ENCODE peak calls at places on chromosomes 3 and 15, in ten cellular contexts. One of them, this sample, is unnamed.

GRCh38 chr3:63015614-63016016 is 140.4 kb upstream of the CADPS start:
- DNase-seq in amniotic epithelial cell: no peak
- DNase-seq in dermis blood vessel endothelial cell: no peak
- DNase-seq in skeletal muscle cell: no peak
- DNase-seq in iris pigment epithelial cell: no peak
- DNase-seq in fibroblast of mammary gland: no peak
- DNase-seq in Right ventricle myocardium superior: no peak
- DNase-seq in stimulated activated CD4-positive, alpha-beta T cell treated with anti-CD3 and anti-CD28 coated beads, TNF-alpha, amount 100 ng/mL, for 1 hour: no peak
- DNase-seq in HEK293T: no peak
- DNase-seq in mesendoderm: peak
- DNase-seq in this sample: no peak

GRCh38 chr3:42701371-42702065 is 1.1 kb downstream of the HHATL start:
- DNase-seq in amniotic epithelial cell: peak
- DNase-seq in mesendoderm: peak
- DNase-seq in iris pigment epithelial cell: peak
- DNase-seq in fibroblast of mammary gland: no peak
- DNase-seq in stimulated activated CD4-positive, alpha-beta T cell treated with anti-CD3 and anti-CD28 coated beads, TNF-alpha, amount 100 ng/mL, for 1 hour: peak
- DNase-seq in skeletal muscle cell: no peak
- DNase-seq in dermis blood vessel endothelial cell: peak
- DNase-seq in HEK293T: peak
- DNase-seq in Right ventricle myocardium superior: peak
- DNase-seq in this sample: peak

GRCh38 chr15:64443747-64444621 is 16.4 kb upstream of the ZNF609 start:
- DNase-seq in dermis blood vessel endothelial cell: peak
- DNase-seq in Right ventricle myocardium superior: no peak
- DNase-seq in mesendoderm: no peak
- DNase-seq in amniotic epithelial cell: peak
- DNase-seq in fibroblast of mammary gland: peak
- DNase-seq in skeletal muscle cell: peak
- DNase-seq in HEK293T: no peak
- DNase-seq in iris pigment epithelial cell: peak
- DNase-seq in stimulated activated CD4-positive, alpha-beta T cell treated with anti-CD3 and anti-CD28 coated beads, TNF-alpha, amount 100 ng/mL, for 1 hour: no peak
- DNase-seq in this sample: peak

GRCh38 chr15:74958320-74958907 is 1.8 kb upstream of the RPP25 start:
- DNase-seq in dermis blood vessel endothelial cell: peak
- DNase-seq in iris pigment epithelial cell: no peak
- DNase-seq in amniotic epithelial cell: no peak
- DNase-seq in HEK293T: no peak
- DNase-seq in fibroblast of mammary gland: peak
- DNase-seq in stimulated activated CD4-positive, alpha-beta T cell treated with anti-CD3 and anti-CD28 coated beads, TNF-alpha, amount 100 ng/mL, for 1 hour: no peak
- DNase-seq in Right ventricle myocardium superior: peak
- DNase-seq in skeletal muscle cell: no peak
- DNase-seq in mesendoderm: peak
- DNase-seq in this sample: no peak

GRCh38 chr15:56987286-56987685 is 68.8 kb downstream of the TCF12 start:
- DNase-seq in HEK293T: no peak
- DNase-seq in amniotic epithelial cell: no peak
- DNase-seq in stimulated activated CD4-positive, alpha-beta T cell treated with anti-CD3 and anti-CD28 coated beads, TNF-alpha, amount 100 ng/mL, for 1 hour: no peak
- DNase-seq in skeletal muscle cell: no peak
- DNase-seq in mesendoderm: no peak
- DNase-seq in fibroblast of mammary gland: no peak
- DNase-seq in iris pigment epithelial cell: no peak
- DNase-seq in dermis blood vessel endothelial cell: no peak
- DNase-seq in Right ventricle myocardium superior: no peak
- DNase-seq in this sample: no peak

GRCh38 chr3:126945171-126945721 is 37.7 kb upstream of the PLXNA1 start:
- DNase-seq in HEK293T: no peak
- DNase-seq in dermis blood vessel endothelial cell: no peak
- DNase-seq in iris pigment epithelial cell: no peak
- DNase-seq in stimulated activated CD4-positive, alpha-beta T cell treated with anti-CD3 and anti-CD28 coated beads, TNF-alpha, amount 100 ng/mL, for 1 hour: no peak
- DNase-seq in amniotic epithelial cell: no peak
- DNase-seq in mesendoderm: peak
- DNase-seq in fibroblast of mammary gland: no peak
- DNase-seq in skeletal muscle cell: no peak
- DNase-seq in Right ventricle myocardium superior: no peak
- DNase-seq in this sample: no peak

GRCh38 chr15:60421544-60421943 is 23.8 kb upstream of the ANXA2 start:
- DNase-seq in mesendoderm: no peak
- DNase-seq in fibroblast of mammary gland: peak
- DNase-seq in iris pigment epithelial cell: peak
- DNase-seq in stimulated activated CD4-positive, alpha-beta T cell treated with anti-CD3 and anti-CD28 coated beads, TNF-alpha, amount 100 ng/mL, for 1 hour: no peak
- DNase-seq in dermis blood vessel endothelial cell: peak
- DNase-seq in HEK293T: no peak
- DNase-seq in amniotic epithelial cell: peak
- DNase-seq in Right ventricle myocardium superior: no peak
- DNase-seq in skeletal muscle cell: peak
- DNase-seq in this sample: peak

GRCh38 chr3:45154641-45155147 is 8.5 kb upstream of the CDCP1 start:
- DNase-seq in Right ventricle myocardium superior: no peak
- DNase-seq in HEK293T: no peak
- DNase-seq in mesendoderm: no peak
- DNase-seq in iris pigment epithelial cell: peak
- DNase-seq in fibroblast of mammary gland: peak
- DNase-seq in skeletal muscle cell: no peak
- DNase-seq in dermis blood vessel endothelial cell: no peak
- DNase-seq in stimulated activated CD4-positive, alpha-beta T cell treated with anti-CD3 and anti-CD28 coated beads, TNF-alpha, amount 100 ng/mL, for 1 hour: no peak
- DNase-seq in amniotic epithelial cell: peak
- DNase-seq in this sample: peak

GRCh38 chr15:25556136-25556535 is 117.3 kb upstream of the UBE3A start:
- DNase-seq in skeletal muscle cell: no peak
- DNase-seq in dermis blood vessel endothelial cell: no peak
- DNase-seq in Right ventricle myocardium superior: no peak
- DNase-seq in HEK293T: no peak
- DNase-seq in mesendoderm: no peak
- DNase-seq in fibroblast of mammary gland: no peak
- DNase-seq in stimulated activated CD4-positive, alpha-beta T cell treated with anti-CD3 and anti-CD28 coated beads, TNF-alpha, amount 100 ng/mL, for 1 hour: no peak
- DNase-seq in iris pigment epithelial cell: no peak
- DNase-seq in amniotic epithelial cell: no peak
- DNase-seq in this sample: no peak

GRCh38 chr3:128496019-128496601 is 3.1 kb upstream of the GATA2 start:
- DNase-seq in HEK293T: no peak
- DNase-seq in iris pigment epithelial cell: no peak
- DNase-seq in fibroblast of mammary gland: no peak
- DNase-seq in Right ventricle myocardium superior: no peak
- DNase-seq in skeletal muscle cell: no peak
- DNase-seq in amniotic epithelial cell: no peak
- DNase-seq in dermis blood vessel endothelial cell: no peak
- DNase-seq in mesendoderm: no peak
- DNase-seq in stimulated activated CD4-positive, alpha-beta T cell treated with anti-CD3 and anti-CD28 coated beads, TNF-alpha, amount 100 ng/mL, for 1 hour: no peak
- DNase-seq in this sample: no peak

GRCh38 chr3:151709847-151710246 is 23.9 kb upstream of the AADACL2 start:
- DNase-seq in fibroblast of mammary gland: peak
- DNase-seq in amniotic epithelial cell: peak
- DNase-seq in dermis blood vessel endothelial cell: no peak
- DNase-seq in stimulated activated CD4-positive, alpha-beta T cell treated with anti-CD3 and anti-CD28 coated beads, TNF-alpha, amount 100 ng/mL, for 1 hour: no peak
- DNase-seq in HEK293T: no peak
- DNase-seq in iris pigment epithelial cell: peak
- DNase-seq in skeletal muscle cell: peak
- DNase-seq in mesendoderm: no peak
- DNase-seq in Right ventricle myocardium superior: no peak
- DNase-seq in this sample: peak

GRCh38 chr15:89785771-89786135 is 9.6 kb downstream of the MESP2 start:
- DNase-seq in mesendoderm: no peak
- DNase-seq in dermis blood vessel endothelial cell: no peak
- DNase-seq in fibroblast of mammary gland: no peak
- DNase-seq in HEK293T: no peak
- DNase-seq in skeletal muscle cell: no peak
- DNase-seq in amniotic epithelial cell: no peak
- DNase-seq in iris pigment epithelial cell: peak
- DNase-seq in Right ventricle myocardium superior: no peak
- DNase-seq in stimulated activated CD4-positive, alpha-beta T cell treated with anti-CD3 and anti-CD28 coated beads, TNF-alpha, amount 100 ng/mL, for 1 hour: no peak
- DNase-seq in this sample: peak

GRCh38 chr15:75229191-75230015 is 27.7 kb downstream of the C15orf39 start:
- DNase-seq in skeletal muscle cell: no peak
- DNase-seq in stimulated activated CD4-positive, alpha-beta T cell treated with anti-CD3 and anti-CD28 coated beads, TNF-alpha, amount 100 ng/mL, for 1 hour: no peak
- DNase-seq in fibroblast of mammary gland: peak
- DNase-seq in dermis blood vessel endothelial cell: no peak
- DNase-seq in HEK293T: no peak
- DNase-seq in mesendoderm: no peak
- DNase-seq in amniotic epithelial cell: peak
- DNase-seq in Right ventricle myocardium superior: no peak
- DNase-seq in iris pigment epithelial cell: no peak
- DNase-seq in this sample: peak

GRCh38 chr3:47803478-47804025 is 614 bp downstream of the DHX30 start:
- DNase-seq in HEK293T: no peak
- DNase-seq in amniotic epithelial cell: no peak
- DNase-seq in iris pigment epithelial cell: no peak
- DNase-seq in mesendoderm: no peak
- DNase-seq in stimulated activated CD4-positive, alpha-beta T cell treated with anti-CD3 and anti-CD28 coated beads, TNF-alpha, amount 100 ng/mL, for 1 hour: no peak
- DNase-seq in skeletal muscle cell: no peak
- DNase-seq in dermis blood vessel endothelial cell: no peak
- DNase-seq in fibroblast of mammary gland: no peak
- DNase-seq in Right ventricle myocardium superior: no peak
- DNase-seq in this sample: peak

GRCh38 chr3:197362086-197362485 is 63.7 kb upstream of the DLG1 start:
- DNase-seq in amniotic epithelial cell: no peak
- DNase-seq in mesendoderm: no peak
- DNase-seq in skeletal muscle cell: peak
- DNase-seq in fibroblast of mammary gland: no peak
- DNase-seq in Right ventricle myocardium superior: no peak
- DNase-seq in iris pigment epithelial cell: no peak
- DNase-seq in dermis blood vessel endothelial cell: peak
- DNase-seq in HEK293T: no peak
- DNase-seq in stimulated activated CD4-positive, alpha-beta T cell treated with anti-CD3 and anti-CD28 coated beads, TNF-alpha, amount 100 ng/mL, for 1 hour: no peak
- DNase-seq in this sample: peak

GRCh38 chr15:90087454-90088154 is 14.7 kb downstream of the IDH2 start:
- DNase-seq in HEK293T: peak
- DNase-seq in fibroblast of mammary gland: peak
- DNase-seq in dermis blood vessel endothelial cell: peak
- DNase-seq in iris pigment epithelial cell: peak
- DNase-seq in amniotic epithelial cell: peak
- DNase-seq in stimulated activated CD4-positive, alpha-beta T cell treated with anti-CD3 and anti-CD28 coated beads, TNF-alpha, amount 100 ng/mL, for 1 hour: no peak
- DNase-seq in skeletal muscle cell: no peak
- DNase-seq in Right ventricle myocardium superior: peak
- DNase-seq in mesendoderm: peak
- DNase-seq in this sample: no peak

GRCh38 chr3:133883657-133884546 is 11.8 kb downstream of the RAB6B start:
- DNase-seq in iris pigment epithelial cell: no peak
- DNase-seq in Right ventricle myocardium superior: no peak
- DNase-seq in fibroblast of mammary gland: no peak
- DNase-seq in dermis blood vessel endothelial cell: no peak
- DNase-seq in skeletal muscle cell: no peak
- DNase-seq in amniotic epithelial cell: no peak
- DNase-seq in mesendoderm: no peak
- DNase-seq in HEK293T: no peak
- DNase-seq in stimulated activated CD4-positive, alpha-beta T cell treated with anti-CD3 and anti-CD28 coated beads, TNF-alpha, amount 100 ng/mL, for 1 hour: no peak
- DNase-seq in this sample: no peak

GRCh38 chr3:119911748-119912147 is 129.8 kb downstream of the NR1I2 start:
- DNase-seq in dermis blood vessel endothelial cell: no peak
- DNase-seq in amniotic epithelial cell: no peak
- DNase-seq in mesendoderm: no peak
- DNase-seq in fibroblast of mammary gland: no peak
- DNase-seq in stimulated activated CD4-positive, alpha-beta T cell treated with anti-CD3 and anti-CD28 coated beads, TNF-alpha, amount 100 ng/mL, for 1 hour: no peak
- DNase-seq in iris pigment epithelial cell: no peak
- DNase-seq in HEK293T: no peak
- DNase-seq in skeletal muscle cell: no peak
- DNase-seq in Right ventricle myocardium superior: no peak
- DNase-seq in this sample: no peak

GRCh38 chr3:156826144-156826895 is at the start of gene LEKR1:
- DNase-seq in iris pigment epithelial cell: peak
- DNase-seq in fibroblast of mammary gland: peak
- DNase-seq in amniotic epithelial cell: peak
- DNase-seq in stimulated activated CD4-positive, alpha-beta T cell treated with anti-CD3 and anti-CD28 coated beads, TNF-alpha, amount 100 ng/mL, for 1 hour: peak
- DNase-seq in mesendoderm: peak
- DNase-seq in dermis blood vessel endothelial cell: peak
- DNase-seq in HEK293T: peak
- DNase-seq in skeletal muscle cell: peak
- DNase-seq in Right ventricle myocardium superior: peak
- DNase-seq in this sample: peak

GRCh38 chr3:154121236-154122095 is at the start of gene ARHGEF26:
- DNase-seq in HEK293T: peak
- DNase-seq in fibroblast of mammary gland: peak
- DNase-seq in iris pigment epithelial cell: peak
- DNase-seq in skeletal muscle cell: no peak
- DNase-seq in dermis blood vessel endothelial cell: peak
- DNase-seq in mesendoderm: peak
- DNase-seq in Right ventricle myocardium superior: peak
- DNase-seq in amniotic epithelial cell: peak
- DNase-seq in stimulated activated CD4-positive, alpha-beta T cell treated with anti-CD3 and anti-CD28 coated beads, TNF-alpha, amount 100 ng/mL, for 1 hour: peak
- DNase-seq in this sample: peak

GRCh38 chr3:155676252-155676981 is 68.5 kb downstream of the PLCH1 start:
- DNase-seq in mesendoderm: peak
- DNase-seq in skeletal muscle cell: no peak
- DNase-seq in amniotic epithelial cell: peak
- DNase-seq in dermis blood vessel endothelial cell: no peak
- DNase-seq in iris pigment epithelial cell: peak
- DNase-seq in stimulated activated CD4-positive, alpha-beta T cell treated with anti-CD3 and anti-CD28 coated beads, TNF-alpha, amount 100 ng/mL, for 1 hour: no peak
- DNase-seq in HEK293T: peak
- DNase-seq in Right ventricle myocardium superior: peak
- DNase-seq in fibroblast of mammary gland: peak
- DNase-seq in this sample: peak

GRCh38 chr3:52892625-52893311 is 4.6 kb downstream of the STIMATE start:
- DNase-seq in skeletal muscle cell: no peak
- DNase-seq in stimulated activated CD4-positive, alpha-beta T cell treated with anti-CD3 and anti-CD28 coated beads, TNF-alpha, amount 100 ng/mL, for 1 hour: no peak
- DNase-seq in amniotic epithelial cell: peak
- DNase-seq in iris pigment epithelial cell: peak
- DNase-seq in Right ventricle myocardium superior: no peak
- DNase-seq in mesendoderm: peak
- DNase-seq in fibroblast of mammary gland: peak
- DNase-seq in HEK293T: no peak
- DNase-seq in dermis blood vessel endothelial cell: peak
- DNase-seq in this sample: peak

GRCh38 chr3:118540826-118541225 is 493.8 kb downstream of the IGSF11 start:
- DNase-seq in Right ventricle myocardium superior: no peak
- DNase-seq in dermis blood vessel endothelial cell: no peak
- DNase-seq in stimulated activated CD4-positive, alpha-beta T cell treated with anti-CD3 and anti-CD28 coated beads, TNF-alpha, amount 100 ng/mL, for 1 hour: no peak
- DNase-seq in fibroblast of mammary gland: no peak
- DNase-seq in amniotic epithelial cell: no peak
- DNase-seq in iris pigment epithelial cell: no peak
- DNase-seq in skeletal muscle cell: no peak
- DNase-seq in mesendoderm: no peak
- DNase-seq in HEK293T: no peak
- DNase-seq in this sample: no peak

GRCh38 chr15:73921257-73921890 is 4.9 kb upstream of the LOXL1 start:
- DNase-seq in dermis blood vessel endothelial cell: no peak
- DNase-seq in mesendoderm: no peak
- DNase-seq in amniotic epithelial cell: no peak
- DNase-seq in stimulated activated CD4-positive, alpha-beta T cell treated with anti-CD3 and anti-CD28 coated beads, TNF-alpha, amount 100 ng/mL, for 1 hour: no peak
- DNase-seq in HEK293T: no peak
- DNase-seq in Right ventricle myocardium superior: peak
- DNase-seq in skeletal muscle cell: no peak
- DNase-seq in iris pigment epithelial cell: no peak
- DNase-seq in fibroblast of mammary gland: no peak
- DNase-seq in this sample: no peak

GRCh38 chr3:30285188-30286006 is 321.0 kb upstream of the TGFBR2 start:
- DNase-seq in stimulated activated CD4-positive, alpha-beta T cell treated with anti-CD3 and anti-CD28 coated beads, TNF-alpha, amount 100 ng/mL, for 1 hour: no peak
- DNase-seq in fibroblast of mammary gland: no peak
- DNase-seq in skeletal muscle cell: no peak
- DNase-seq in Right ventricle myocardium superior: no peak
- DNase-seq in mesendoderm: no peak
- DNase-seq in HEK293T: no peak
- DNase-seq in amniotic epithelial cell: no peak
- DNase-seq in iris pigment epithelial cell: no peak
- DNase-seq in dermis blood vessel endothelial cell: peak
- DNase-seq in this sample: no peak

GRCh38 chr15:91566116-91566515 is 287.4 kb upstream of the SLCO3A1 start:
- DNase-seq in Right ventricle myocardium superior: no peak
- DNase-seq in dermis blood vessel endothelial cell: no peak
- DNase-seq in amniotic epithelial cell: no peak
- DNase-seq in fibroblast of mammary gland: no peak
- DNase-seq in skeletal muscle cell: no peak
- DNase-seq in stimulated activated CD4-positive, alpha-beta T cell treated with anti-CD3 and anti-CD28 coated beads, TNF-alpha, amount 100 ng/mL, for 1 hour: no peak
- DNase-seq in HEK293T: no peak
- DNase-seq in iris pigment epithelial cell: no peak
- DNase-seq in mesendoderm: no peak
- DNase-seq in this sample: no peak

GRCh38 chr15:37582852-37583251 is 351.6 kb upstream of the TMCO5A start:
- DNase-seq in fibroblast of mammary gland: no peak
- DNase-seq in dermis blood vessel endothelial cell: no peak
- DNase-seq in Right ventricle myocardium superior: peak
- DNase-seq in HEK293T: no peak
- DNase-seq in iris pigment epithelial cell: no peak
- DNase-seq in stimulated activated CD4-positive, alpha-beta T cell treated with anti-CD3 and anti-CD28 coated beads, TNF-alpha, amount 100 ng/mL, for 1 hour: no peak
- DNase-seq in amniotic epithelial cell: no peak
- DNase-seq in mesendoderm: no peak
- DNase-seq in skeletal muscle cell: no peak
- DNase-seq in this sample: no peak